ENCODE peak calls at places on chromosomes 2 and 18, in six cellular contexts. Y is GM12864, I is adrenal gland, O is lower lobe of right lung, H is GM13976, J is IMR-90. N is an unnamed sample.

GRCh38 chr2:1367584-1367983 is 45.7 kb upstream of the TPO start:
- DNase-seq in Y (no peak), I (no peak), O (no peak), H (no peak), J (no peak), N (no peak)

GRCh38 chr2:226797289-226797988 is 2.2 kb downstream of the IRS1 start:
- DNase-seq in Y (no peak), I (peak; percentile 55), O (peak; percentile 47), H (peak; percentile 16), J (peak; percentile 75), N (no peak)

GRCh38 chr2:211898697-211899096 is 639.9 kb downstream of the ERBB4 start:
- DNase-seq in Y (no peak), I (no peak), O (no peak), H (no peak), J (no peak), N (no peak)

GRCh38 chr2:72148975-72149555 is 1.4 kb upstream of the CYP26B1 start:
- DNase-seq in Y (no peak), I (peak; percentile 28), O (no peak), H (peak; percentile 50), J (peak; percentile 10), N (peak; percentile 63)

GRCh38 chr2:149064365-149064841 is 25.9 kb downstream of the LYPD6B start:
- DNase-seq in Y (no peak), I (no peak), O (no peak), H (no peak), J (no peak), N (no peak)

GRCh38 chr2:137700681-137701080 is 263.6 kb upstream of the HNMT start:
- DNase-seq in Y (no peak), I (no peak), O (no peak), H (no peak), J (no peak), N (no peak)

GRCh38 chr2:209368924-209369323 is 54.9 kb upstream of the MAP2 start:
- DNase-seq in Y (no peak), I (peak; percentile 83), O (peak; percentile 72), H (no peak), J (peak; percentile 58), N (no peak)

GRCh38 chr2:103138123-103138886 is 376.5 kb downstream of the TMEM182 start:
- DNase-seq in Y (no peak), I (no peak), O (no peak), H (no peak), J (no peak), N (no peak)

GRCh38 chr2:128607981-128608506 is 289.4 kb upstream of the HS6ST1 start:
- DNase-seq in Y (no peak), I (no peak), O (peak; percentile 33), H (no peak), J (no peak), N (no peak)

GRCh38 chr2:64637931-64638330 is 15.8 kb downstream of the SERTAD2 start:
- DNase-seq in Y (no peak), I (no peak), O (no peak), H (no peak), J (peak; percentile 31), N (no peak)

GRCh38 chr2:102547462-102547861 is 71.9 kb upstream of the SLC9A2 start:
- DNase-seq in Y (no peak), I (no peak), O (no peak), H (no peak), J (no peak), N (no peak)

GRCh38 chr2:145431181-145431951 is 911.4 kb upstream of the ZEB2 start:
- DNase-seq in Y (no peak), I (no peak), O (no peak), H (no peak), J (no peak), N (no peak)

GRCh38 chr2:4556136-4556535 is 852.8 kb downstream of the DCDC2C start:
- DNase-seq in Y (no peak), I (no peak), O (no peak), H (no peak), J (no peak), N (no peak)

GRCh38 chr18:5057348-5058012 is 139.6 kb downstream of the AKAIN1 start:
- DNase-seq in Y (no peak), I (peak; percentile 72), O (peak; percentile 54), H (peak; percentile 38), J (peak; percentile 31), N (peak; percentile 48)

GRCh38 chr2:120908314-120908975 is 172.8 kb downstream of the GLI2 start:
- DNase-seq in Y (no peak), I (no peak), O (peak; percentile 39), H (no peak), J (peak; percentile 18), N (no peak)

GRCh38 chr2:145288650-145289496 is 769.0 kb upstream of the ZEB2 start:
- DNase-seq in Y (no peak), I (no peak), O (no peak), H (no peak), J (no peak), N (no peak)

GRCh38 chr2:72719416-72719815 is 106.4 kb downstream of the EXOC6B start:
- DNase-seq in Y (no peak), I (no peak), O (no peak), H (no peak), J (peak; percentile 49), N (no peak)

GRCh38 chr18:54147439-54147838 is 77.0 kb downstream of the MBD2 start:
- DNase-seq in Y (peak; percentile 74), I (no peak), O (no peak), H (peak; percentile 56), J (no peak), N (peak; percentile 61)

GRCh38 chr2:71613953-71614925 is 160.9 kb downstream of the DYSF start:
- DNase-seq in Y (no peak), I (peak; percentile 14), O (no peak), H (no peak), J (no peak), N (no peak)

GRCh38 chr2:23988371-23988770 is 21.5 kb upstream of the MFSD2B start:
- DNase-seq in Y (no peak), I (no peak), O (no peak), H (peak; percentile 43), J (peak; percentile 4), N (no peak)
- TF ChIP-seq CTCF in Y (peak; percentile 21), I (peak; percentile 41), O (peak; percentile 27), H (peak; percentile 8), J (peak; percentile 33), N (peak; percentile 35)

GRCh38 chr2:185279999-185280398 is 458.6 kb upstream of the FSIP2 start:
- DNase-seq in Y (no peak), I (no peak), O (no peak), H (no peak), J (peak; percentile 3), N (no peak)
- TF ChIP-seq CTCF in Y (peak; percentile 33), I (peak; percentile 46), O (peak; percentile 19), H (no peak), J (peak; percentile 45), N (peak; percentile 45)

GRCh38 chr18:10195529-10195928 is 258.9 kb upstream of the APCDD1 start:
- DNase-seq in Y (no peak), I (no peak), O (no peak), H (no peak), J (no peak), N (no peak)

GRCh38 chr18:10190564-10190963 is 263.9 kb upstream of the APCDD1 start:
- DNase-seq in Y (no peak), I (no peak), O (no peak), H (no peak), J (peak; percentile 20), N (no peak)

GRCh38 chr18:10193446-10193845 is 261.0 kb upstream of the APCDD1 start:
- DNase-seq in Y (no peak), I (no peak), O (no peak), H (no peak), J (no peak), N (no peak)

GRCh38 chr18:10197097-10197496 is 257.3 kb upstream of the APCDD1 start:
- DNase-seq in Y (no peak), I (no peak), O (peak; percentile 70), H (no peak), J (no peak), N (no peak)

GRCh38 chr18:10194592-10194991 is 259.8 kb upstream of the APCDD1 start:
- DNase-seq in Y (no peak), I (no peak), O (no peak), H (no peak), J (no peak), N (no peak)
- TF ChIP-seq CTCF in Y (peak; percentile 10), I (no peak), O (no peak), H (no peak), J (no peak), N (no peak)

GRCh38 chr2:127025357-127026062 is 81.4 kb downstream of the BIN1 start:
- DNase-seq in Y (peak; percentile 13), I (peak; percentile 75), O (peak; percentile 83), H (peak; percentile 59), J (peak; percentile 89), N (peak; percentile 51)
- TF ChIP-seq CTCF in Y (peak; percentile 28), I (no peak), O (peak; percentile 30), H (no peak), J (peak; percentile 38), N (peak; percentile 27)

GRCh38 chr2:176071330-176072291 is 12.2 kb downstream of the EVX2 start:
- DNase-seq in Y (no peak), I (no peak), O (no peak), H (no peak), J (no peak), N (no peak)

GRCh38 chr2:176074919-176075425 is 8.8 kb downstream of the EVX2 start:
- DNase-seq in Y (no peak), I (no peak), O (no peak), H (no peak), J (no peak), N (no peak)

GRCh38 chr2:176075476-176075875 is 8.3 kb downstream of the EVX2 start:
- DNase-seq in Y (no peak), I (no peak), O (no peak), H (no peak), J (no peak), N (no peak)

GRCh38 chr2:176072292-176072669 is 11.5 kb downstream of the EVX2 start:
- DNase-seq in Y (no peak), I (no peak), O (no peak), H (no peak), J (no peak), N (no peak)

DNA sequence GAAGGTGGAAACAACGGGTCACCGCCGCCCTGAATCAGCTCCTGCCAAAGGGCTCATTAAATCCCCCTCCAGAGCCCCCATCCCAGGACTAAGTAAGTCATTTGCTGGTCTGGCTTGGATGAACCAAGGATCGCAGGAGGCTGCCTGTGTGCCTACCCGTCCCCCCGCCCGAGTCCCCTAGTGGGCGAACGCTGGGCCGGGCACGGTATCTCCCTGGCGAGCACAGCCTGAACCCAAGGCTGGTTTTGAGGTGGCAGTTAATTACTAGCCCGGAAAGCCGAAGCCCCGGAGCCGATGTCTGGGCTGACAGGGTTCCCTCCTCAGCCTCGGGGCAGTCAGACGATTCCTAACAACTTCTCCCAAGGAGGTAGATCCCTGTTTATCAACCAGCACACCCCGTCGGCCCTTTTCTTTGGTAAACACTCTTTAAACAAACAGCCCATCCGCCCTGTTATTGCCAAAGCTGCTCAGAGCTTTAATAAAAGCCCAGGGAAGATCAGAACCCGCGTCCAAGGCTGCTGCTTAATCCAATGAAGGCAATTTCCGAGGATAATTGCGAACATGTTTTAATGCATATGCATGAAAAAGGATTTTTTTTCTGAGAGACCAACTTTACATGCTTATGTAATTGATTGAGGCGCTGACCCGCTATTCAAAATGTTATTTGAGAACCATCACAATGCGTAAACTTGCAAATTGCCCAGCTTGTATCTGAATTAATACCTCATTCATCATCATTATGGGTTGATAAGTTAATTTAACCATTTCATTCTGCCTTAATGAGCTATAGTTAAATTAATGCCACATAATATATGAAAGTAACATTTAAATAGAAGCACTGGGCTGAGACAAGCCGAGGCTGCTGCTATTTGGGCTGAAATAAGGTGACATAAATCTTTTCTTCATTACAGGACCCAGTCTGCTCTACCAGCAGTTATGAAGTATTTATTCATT is 10.5 kb downstream of the EVX2 start:
- DNase-seq in Y (no peak), I (no peak), O (no peak), H (no peak), J (no peak), N (no peak)
- TF ChIP-seq CTCF in Y (no peak), I (no peak), O (no peak), H (no peak), J (no peak), N (no peak)

GRCh38 chr2:25742501-25742900 is 69.1 kb upstream of the DTNB start:
- DNase-seq in Y (no peak), I (no peak), O (no peak), H (no peak), J (no peak), N (no peak)
- TF ChIP-seq CTCF in Y (no peak), I (no peak), O (no peak), H (no peak), J (no peak), N (no peak)

N was measured in GM13977.